ENCODE peak calls at places on chromosomes 13 and 19, in four cellular contexts. N is IMR-90, Q is mesendoderm, X is H1. Z is an unnamed sample.

GRCh38 chr13:72651196-72651595 is 76.2 kb downstream of the MZT1 start:
- DNase-seq in X (no peak), N (no peak), Q (peak), Z (no peak)

GRCh38 chr13:86870388-86870966 is 800.7 kb upstream of the SLITRK5 start:
- DNase-seq in N (peak), X (no peak), Q (peak), Z (no peak)

GRCh38 chr13:20359335-20359734 is 127.2 kb upstream of the GJB6 start:
- DNase-seq in Q (no peak), X (no peak), N (peak), Z (no peak)

GRCh38 chr13:28819748-28820098 is 416 bp upstream of the MTUS2 start:
- DNase-seq in Q (peak), X (no peak), N (peak), Z (peak)

GRCh38 chr13:29532821-29533220 is 62.7 kb downstream of the SLC7A1 start:
- DNase-seq in N (no peak), X (no peak), Q (no peak), Z (no peak)

GRCh38 chr19:40754611-40755247 is 3.7 kb downstream of the SNRPA start:
- DNase-seq in Q (no peak), X (no peak), N (peak), Z (no peak)

GRCh38 chr13:25771641-25772478 is 280.0 kb downstream of the SHISA2 start:
- DNase-seq in Q (peak), X (peak), N (no peak), Z (no peak)

GRCh38 chr19:36113895-36114762 is 546 bp downstream of the POLR2I start:
- DNase-seq in Q (peak), X (no peak), N (peak), Z (peak)

GRCh38 chr13:51158923-51159322 is 47.8 kb upstream of the C13orf42 start:
- DNase-seq in Q (peak), X (no peak), N (no peak), Z (no peak)

GRCh38 chr13:99053636-99054233 is 75.9 kb upstream of the DOCK9 start:
- DNase-seq in N (no peak), Q (no peak), X (no peak), Z (no peak)

GRCh38 chr19:35851213-35852028 is 883 bp downstream of the NPHS1 start:
- DNase-seq in N (no peak), X (no peak), Q (peak), Z (peak)

GRCh38 chr19:39951065-39951650 is 16.7 kb upstream of the FCGBP start:
- DNase-seq in X (no peak), N (no peak), Q (no peak), Z (no peak)

GRCh38 chr19:49614096-49614857 is 23.3 kb downstream of the PRR12 start:
- DNase-seq in X (no peak), N (peak), Q (no peak), Z (no peak)

GRCh38 chr13:28819046-28819747 is 942 bp upstream of the MTUS2 start:
- DNase-seq in Q (peak), X (no peak), N (peak), Z (no peak)

GRCh38 chr19:14048439-14049153 is 13.3 kb downstream of the PALM3 start:
- DNase-seq in Q (peak), N (no peak), X (peak), Z (peak)

GRCh38 chr13:62564770-62565169 is 1149.1 kb upstream of the PCDH20 start:
- DNase-seq in X (no peak), Q (no peak), N (no peak), Z (no peak)

DNA sequence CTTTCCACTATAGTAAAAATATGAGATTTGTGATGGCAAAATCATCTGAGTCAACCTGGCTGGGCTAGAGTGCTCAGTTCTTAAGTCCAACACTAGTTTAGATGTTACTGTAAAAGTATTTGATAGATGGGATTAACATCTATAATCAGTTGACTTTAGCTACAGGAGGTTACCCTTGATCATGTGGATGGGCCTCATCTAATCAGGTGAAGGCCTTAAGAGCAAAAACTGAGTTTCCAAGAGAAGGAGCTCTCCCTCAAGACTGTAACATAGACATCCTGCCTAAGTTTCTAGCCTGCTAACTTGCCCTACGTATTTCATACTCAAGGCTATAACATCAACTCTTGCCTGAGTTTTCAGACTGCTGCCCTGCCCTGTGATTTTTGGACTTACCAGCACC is 132.8 kb downstream of the ENOX1 start:
- DNase-seq in N (no peak), X (no peak), Q (no peak), Z (no peak)
- H3K56ac ChIP-seq in N (no peak), X (no peak), Q (no peak), Z (no peak)

GRCh38 chr19:641702-642101 is 2.0 kb downstream of the FGF22 start:
- DNase-seq in N (no peak), X (no peak), Q (no peak), Z (no peak)
- H3K56ac ChIP-seq in N (no peak), X (no peak), Q (no peak), Z (no peak)

GRCh38 chr19:30317403-30317802 is 54.8 kb upstream of the ZNF536 start:
- DNase-seq in Q (no peak), X (no peak), N (no peak), Z (peak)
- H3K56ac ChIP-seq in Q (no peak), X (no peak), N (no peak), Z (no peak)

GRCh38 chr13:82747948-82748347 is 1134.3 kb downstream of the SLITRK1 start:
- DNase-seq in X (no peak), N (peak), Q (peak), Z (no peak)
- H3K56ac ChIP-seq in X (no peak), N (no peak), Q (no peak), Z (no peak)

GRCh38 chr19:5072115-5072514 is 103.2 kb downstream of the KDM4B start:
- DNase-seq in N (no peak), X (no peak), Q (no peak), Z (no peak)
- H3K56ac ChIP-seq in N (no peak), X (no peak), Q (no peak), Z (no peak)

DNA sequence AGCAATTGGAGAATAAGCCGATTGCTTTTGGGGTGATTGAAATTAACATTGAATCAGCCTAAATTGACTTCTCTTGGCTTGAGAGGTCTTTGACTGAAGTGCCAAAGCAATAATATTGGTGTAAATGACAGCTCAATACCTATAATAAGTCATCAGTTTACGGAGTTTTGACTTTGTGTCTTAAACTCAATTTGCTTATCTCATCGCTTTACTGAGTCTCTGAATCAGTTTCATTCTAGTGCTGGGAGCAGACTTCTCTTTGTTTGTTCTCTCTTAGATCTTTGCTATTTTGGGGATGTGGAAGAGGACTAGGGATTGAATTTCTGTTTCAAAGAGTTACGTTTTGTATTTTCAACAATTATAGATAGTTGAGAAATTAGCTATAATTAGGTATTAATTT is 7.1 kb downstream of the RFC3 start:
- DNase-seq in X (no peak), N (no peak), Q (no peak), Z (no peak)
- H3K56ac ChIP-seq in X (no peak), N (no peak), Q (no peak), Z (no peak)

GRCh38 chr19:30319876-30320275 is 52.3 kb upstream of the ZNF536 start:
- DNase-seq in N (no peak), Q (no peak), X (no peak), Z (no peak)
- H3K56ac ChIP-seq in N (no peak), Q (no peak), X (no peak), Z (no peak)

GRCh38 chr19:8220481-8220880 is 11.3 kb downstream of the CERS4 start:
- DNase-seq in N (no peak), X (no peak), Q (no peak), Z (no peak)
- H3K56ac ChIP-seq in N (no peak), X (no peak), Q (no peak), Z (no peak)

Z was measured in H9.